ENCODE peak calls at places on chromosome 17, in six cellular contexts. One of them, this sample, is unnamed. For H3K27me3 and H3K4me1, the result is how much of the 10 kb centered on the place peaks cover.

GRCh38 chr17:42042598-42043319 is 7.6 kb downstream of the C17orf113 start:
- DNase-seq in NT2/D1: no peak
- DNase-seq in tibial artery: no peak
- DNase-seq in fibroblast of lung: no peak
- DNase-seq in uterus: no peak
- DNase-seq in effector memory CD4-positive, alpha-beta T cell: no peak
- DNase-seq in this sample: no peak

GRCh38 chr17:41008811-41009210 is at the start of gene KRTAP3-1:
- DNase-seq in NT2/D1: no peak
- DNase-seq in tibial artery: no peak
- DNase-seq in fibroblast of lung: no peak
- DNase-seq in uterus: no peak
- DNase-seq in effector memory CD4-positive, alpha-beta T cell: no peak
- DNase-seq in this sample: no peak

GRCh38 chr17:8243827-8244226 is 4.0 kb downstream of the CTC1 start:
- DNase-seq in NT2/D1: no peak
- DNase-seq in tibial artery: no peak
- DNase-seq in fibroblast of lung: no peak
- DNase-seq in uterus: no peak
- DNase-seq in effector memory CD4-positive, alpha-beta T cell: no peak
- DNase-seq in this sample: no peak

GRCh38 chr17:83083368-83084201 is 4.2 kb downstream of the METRNL start:
- DNase-seq in NT2/D1: peak
- DNase-seq in tibial artery: no peak
- DNase-seq in fibroblast of lung: peak
- DNase-seq in uterus: peak
- DNase-seq in effector memory CD4-positive, alpha-beta T cell: peak
- DNase-seq in this sample: no peak

GRCh38 chr17:44502598-44503079 is 567 bp downstream of the GPATCH8 start:
- DNase-seq in NT2/D1: no peak
- DNase-seq in tibial artery: no peak
- DNase-seq in fibroblast of lung: peak
- DNase-seq in uterus: no peak
- DNase-seq in effector memory CD4-positive, alpha-beta T cell: no peak
- DNase-seq in this sample: no peak

GRCh38 chr17:75517277-75517865 is 1.0 kb downstream of the TSEN54 start:
- DNase-seq in NT2/D1: no peak
- DNase-seq in tibial artery: no peak
- DNase-seq in fibroblast of lung: no peak
- DNase-seq in uterus: no peak
- DNase-seq in effector memory CD4-positive, alpha-beta T cell: no peak
- DNase-seq in this sample: no peak

GRCh38 chr17:28796062-28796461 is 46.5 kb downstream of the FAM222B start:
- DNase-seq in NT2/D1: no peak
- DNase-seq in tibial artery: no peak
- DNase-seq in fibroblast of lung: no peak
- DNase-seq in uterus: no peak
- DNase-seq in effector memory CD4-positive, alpha-beta T cell: no peak
- DNase-seq in this sample: no peak

GRCh38 chr17:65401581-65401980 is 159.9 kb downstream of the AXIN2 start:
- DNase-seq in NT2/D1: no peak
- DNase-seq in tibial artery: no peak
- DNase-seq in fibroblast of lung: no peak
- DNase-seq in uterus: no peak
- DNase-seq in effector memory CD4-positive, alpha-beta T cell: no peak
- DNase-seq in this sample: no peak

GRCh38 chr17:41480136-41480535 is 815 bp downstream of the KRT35 start:
- DNase-seq in NT2/D1: no peak
- DNase-seq in tibial artery: no peak
- DNase-seq in fibroblast of lung: no peak
- DNase-seq in uterus: no peak
- DNase-seq in effector memory CD4-positive, alpha-beta T cell: no peak
- DNase-seq in this sample: no peak

GRCh38 chr17:3750926-3751325 is 27.2 kb downstream of the HASPIN start:
- DNase-seq in NT2/D1: no peak
- DNase-seq in tibial artery: no peak
- DNase-seq in fibroblast of lung: no peak
- DNase-seq in uterus: no peak
- DNase-seq in effector memory CD4-positive, alpha-beta T cell: peak
- DNase-seq in this sample: no peak

GRCh38 chr17:19415806-19416775 is 5.1 kb downstream of the RNF112 start:
- DNase-seq in NT2/D1: no peak
- DNase-seq in tibial artery: no peak
- DNase-seq in fibroblast of lung: no peak
- DNase-seq in uterus: no peak
- DNase-seq in effector memory CD4-positive, alpha-beta T cell: no peak
- DNase-seq in this sample: no peak

GRCh38 chr17:56708220-56708567 is 114.7 kb downstream of the NOG start:
- DNase-seq in NT2/D1: peak
- DNase-seq in tibial artery: no peak
- DNase-seq in fibroblast of lung: no peak
- DNase-seq in uterus: no peak
- DNase-seq in effector memory CD4-positive, alpha-beta T cell: no peak
- DNase-seq in this sample: no peak

GRCh38 chr17:45761957-45762565 is 22.1 kb upstream of the CRHR1 start:
- DNase-seq in NT2/D1: no peak
- DNase-seq in tibial artery: no peak
- DNase-seq in fibroblast of lung: no peak
- DNase-seq in uterus: no peak
- DNase-seq in effector memory CD4-positive, alpha-beta T cell: no peak
- DNase-seq in this sample: no peak

GRCh38 chr17:60599220-60599619 is 773 bp upstream of the PPM1D start:
- DNase-seq in NT2/D1: peak
- DNase-seq in tibial artery: no peak
- DNase-seq in fibroblast of lung: no peak
- DNase-seq in uterus: no peak
- DNase-seq in effector memory CD4-positive, alpha-beta T cell: no peak
- DNase-seq in this sample: no peak

GRCh38 chr17:57326764-57327163 is 70.4 kb downstream of the MSI2 start:
- DNase-seq in NT2/D1: no peak
- DNase-seq in tibial artery: no peak
- DNase-seq in fibroblast of lung: no peak
- DNase-seq in uterus: no peak
- DNase-seq in effector memory CD4-positive, alpha-beta T cell: no peak
- DNase-seq in this sample: no peak

GRCh38 chr17:20032636-20033035 is 23.5 kb downstream of the SPECC1 start:
- DNase-seq in NT2/D1: no peak
- DNase-seq in tibial artery: no peak
- DNase-seq in fibroblast of lung: no peak
- DNase-seq in uterus: no peak
- DNase-seq in effector memory CD4-positive, alpha-beta T cell: no peak
- DNase-seq in this sample: no peak

GRCh38 chr17:17806035-17806434 is 30.8 kb downstream of the SREBF1 start:
- DNase-seq in NT2/D1: no peak
- DNase-seq in tibial artery: no peak
- DNase-seq in fibroblast of lung: no peak
- DNase-seq in uterus: no peak
- DNase-seq in effector memory CD4-positive, alpha-beta T cell: no peak
- DNase-seq in this sample: no peak

GRCh38 chr17:77930780-77931768 is 27.4 kb upstream of the TNRC6C start:
- DNase-seq in NT2/D1: no peak
- DNase-seq in tibial artery: peak
- DNase-seq in fibroblast of lung: no peak
- DNase-seq in uterus: no peak
- DNase-seq in effector memory CD4-positive, alpha-beta T cell: no peak
- DNase-seq in this sample: no peak

GRCh38 chr17:42399121-42399520 is 10.9 kb upstream of the STAT3 start:
- DNase-seq in NT2/D1: no peak
- DNase-seq in tibial artery: no peak
- DNase-seq in fibroblast of lung: no peak
- DNase-seq in uterus: no peak
- DNase-seq in effector memory CD4-positive, alpha-beta T cell: no peak
- DNase-seq in this sample: no peak

GRCh38 chr17:67262420-67262819 is 17.4 kb upstream of the HELZ start:
- DNase-seq in NT2/D1: no peak
- DNase-seq in tibial artery: no peak
- DNase-seq in fibroblast of lung: no peak
- DNase-seq in uterus: no peak
- DNase-seq in effector memory CD4-positive, alpha-beta T cell: no peak
- DNase-seq in this sample: no peak

GRCh38 chr17:70166571-70166970 is 2.8 kb upstream of the KCNJ2 start:
- DNase-seq in NT2/D1: no peak
- DNase-seq in tibial artery: no peak
- DNase-seq in fibroblast of lung: no peak
- DNase-seq in uterus: no peak
- DNase-seq in effector memory CD4-positive, alpha-beta T cell: no peak
- DNase-seq in this sample: no peak

GRCh38 chr17:3796110-3796821 is 4.7 kb downstream of the ITGAE start:
- DNase-seq in NT2/D1: no peak
- DNase-seq in tibial artery: no peak
- DNase-seq in fibroblast of lung: no peak
- DNase-seq in uterus: no peak
- DNase-seq in effector memory CD4-positive, alpha-beta T cell: peak
- DNase-seq in this sample: no peak

GRCh38 chr17:76811028-76811427 is 57.2 kb upstream of the MGAT5B start:
- DNase-seq in NT2/D1: no peak
- DNase-seq in tibial artery: no peak
- DNase-seq in fibroblast of lung: no peak
- DNase-seq in uterus: no peak
- DNase-seq in effector memory CD4-positive, alpha-beta T cell: no peak
- DNase-seq in this sample: no peak

GRCh38 chr17:16515933-16516332 is 23.9 kb upstream of the LRRC75A start:
- DNase-seq in NT2/D1: no peak
- DNase-seq in tibial artery: no peak
- DNase-seq in fibroblast of lung: no peak
- DNase-seq in uterus: no peak
- DNase-seq in effector memory CD4-positive, alpha-beta T cell: no peak
- DNase-seq in this sample: no peak

GRCh38 chr17:55436224-55437164 is 14.9 kb upstream of the MMD start:
- DNase-seq in NT2/D1: no peak
- DNase-seq in tibial artery: no peak
- DNase-seq in fibroblast of lung: no peak
- DNase-seq in uterus: no peak
- DNase-seq in effector memory CD4-positive, alpha-beta T cell: no peak
- DNase-seq in this sample: no peak

GRCh38 chr17:32265192-32265895 is at the start of gene RHBDL3:
- DNase-seq in NT2/D1: no peak
- DNase-seq in tibial artery: no peak
- DNase-seq in fibroblast of lung: no peak
- DNase-seq in uterus: peak
- DNase-seq in effector memory CD4-positive, alpha-beta T cell: peak
- DNase-seq in this sample: no peak
- H3K27me3 ChIP-seq in NT2/D1: under half
- H3K27me3 ChIP-seq in tibial artery: half or more
- H3K27me3 ChIP-seq in fibroblast of lung: half or more
- H3K27me3 ChIP-seq in uterus: under half
- H3K27me3 ChIP-seq in effector memory CD4-positive, alpha-beta T cell: under half
- H3K27me3 ChIP-seq in this sample: under half

GRCh38 chr17:74374786-74375185 is 7.5 kb downstream of the GPR142 start:
- DNase-seq in NT2/D1: no peak
- DNase-seq in tibial artery: no peak
- DNase-seq in fibroblast of lung: no peak
- DNase-seq in uterus: no peak
- DNase-seq in effector memory CD4-positive, alpha-beta T cell: no peak
- DNase-seq in this sample: no peak
- H3K4me1 ChIP-seq in NT2/D1: under half
- H3K4me1 ChIP-seq in tibial artery: under half
- H3K4me1 ChIP-seq in fibroblast of lung: under half
- H3K4me1 ChIP-seq in uterus: under half
- H3K4me1 ChIP-seq in effector memory CD4-positive, alpha-beta T cell: under half
- H3K4me1 ChIP-seq in this sample: under half

GRCh38 chr17:46979023-46979870 is at the start of gene RPRML:
- DNase-seq in NT2/D1: no peak
- DNase-seq in tibial artery: no peak
- DNase-seq in fibroblast of lung: no peak
- DNase-seq in uterus: peak
- DNase-seq in effector memory CD4-positive, alpha-beta T cell: no peak
- DNase-seq in this sample: no peak

GRCh38 chr17:46984341-46984740 is 5.3 kb upstream of the RPRML start:
- DNase-seq in NT2/D1: no peak
- DNase-seq in tibial artery: no peak
- DNase-seq in fibroblast of lung: no peak
- DNase-seq in uterus: no peak
- DNase-seq in effector memory CD4-positive, alpha-beta T cell: no peak
- DNase-seq in this sample: no peak

GRCh38 chr17:46984892-46985291 is 5.8 kb upstream of the RPRML start:
- DNase-seq in NT2/D1: no peak
- DNase-seq in tibial artery: no peak
- DNase-seq in fibroblast of lung: no peak
- DNase-seq in uterus: no peak
- DNase-seq in effector memory CD4-positive, alpha-beta T cell: no peak
- DNase-seq in this sample: no peak

GRCh38 chr17:46983782-46984181 is 4.7 kb upstream of the RPRML start:
- DNase-seq in NT2/D1: no peak
- DNase-seq in tibial artery: no peak
- DNase-seq in fibroblast of lung: no peak
- DNase-seq in uterus: no peak
- DNase-seq in effector memory CD4-positive, alpha-beta T cell: no peak
- DNase-seq in this sample: no peak

GRCh38 chr17:46982577-46982976 is 3.5 kb upstream of the RPRML start:
- DNase-seq in NT2/D1: no peak
- DNase-seq in tibial artery: no peak
- DNase-seq in fibroblast of lung: no peak
- DNase-seq in uterus: no peak
- DNase-seq in effector memory CD4-positive, alpha-beta T cell: no peak
- DNase-seq in this sample: no peak
- H3K27me3 ChIP-seq in NT2/D1: under half
- H3K27me3 ChIP-seq in tibial artery: under half
- H3K27me3 ChIP-seq in fibroblast of lung: under half
- H3K27me3 ChIP-seq in uterus: under half
- H3K27me3 ChIP-seq in effector memory CD4-positive, alpha-beta T cell: under half
- H3K27me3 ChIP-seq in this sample: under half

GRCh38 chr17:11921296-11921695 is 76.0 kb downstream of the ZNF18 start:
- DNase-seq in NT2/D1: no peak
- DNase-seq in tibial artery: no peak
- DNase-seq in fibroblast of lung: no peak
- DNase-seq in uterus: no peak
- DNase-seq in effector memory CD4-positive, alpha-beta T cell: no peak
- DNase-seq in this sample: no peak

GRCh38 chr17:11928436-11928835 is 68.8 kb downstream of the ZNF18 start:
- DNase-seq in NT2/D1: peak
- DNase-seq in tibial artery: no peak
- DNase-seq in fibroblast of lung: no peak
- DNase-seq in uterus: no peak
- DNase-seq in effector memory CD4-positive, alpha-beta T cell: no peak
- DNase-seq in this sample: no peak

GRCh38 chr17:11922634-11923033 is 74.6 kb downstream of the ZNF18 start:
- DNase-seq in NT2/D1: no peak
- DNase-seq in tibial artery: no peak
- DNase-seq in fibroblast of lung: no peak
- DNase-seq in uterus: no peak
- DNase-seq in effector memory CD4-positive, alpha-beta T cell: no peak
- DNase-seq in this sample: no peak

GRCh38 chr17:11925271-11926021 is 71.8 kb downstream of the ZNF18 start:
- DNase-seq in NT2/D1: no peak
- DNase-seq in tibial artery: no peak
- DNase-seq in fibroblast of lung: no peak
- DNase-seq in uterus: no peak
- DNase-seq in effector memory CD4-positive, alpha-beta T cell: no peak
- DNase-seq in this sample: no peak
- H3K4me1 ChIP-seq in NT2/D1: under half
- H3K4me1 ChIP-seq in tibial artery: under half
- H3K4me1 ChIP-seq in fibroblast of lung: under half
- H3K4me1 ChIP-seq in uterus: under half
- H3K4me1 ChIP-seq in effector memory CD4-positive, alpha-beta T cell: under half
- H3K4me1 ChIP-seq in this sample: under half

GRCh38 chr17:79221597-79221996 is 147.0 kb downstream of the ENGASE start:
- DNase-seq in NT2/D1: no peak
- DNase-seq in tibial artery: no peak
- DNase-seq in fibroblast of lung: no peak
- DNase-seq in uterus: no peak
- DNase-seq in effector memory CD4-positive, alpha-beta T cell: no peak
- DNase-seq in this sample: no peak
- H3K27me3 ChIP-seq in NT2/D1: under half
- H3K27me3 ChIP-seq in tibial artery: half or more
- H3K27me3 ChIP-seq in fibroblast of lung: under half
- H3K27me3 ChIP-seq in uterus: under half
- H3K27me3 ChIP-seq in effector memory CD4-positive, alpha-beta T cell: under half
- H3K27me3 ChIP-seq in this sample: half or more

GRCh38 chr17:11511696-11512095 is 86.6 kb upstream of the DNAH9 start:
- DNase-seq in NT2/D1: no peak
- DNase-seq in tibial artery: no peak
- DNase-seq in fibroblast of lung: no peak
- DNase-seq in uterus: no peak
- DNase-seq in effector memory CD4-positive, alpha-beta T cell: no peak
- DNase-seq in this sample: no peak
- H3K4me1 ChIP-seq in NT2/D1: under half
- H3K4me1 ChIP-seq in tibial artery: under half
- H3K4me1 ChIP-seq in fibroblast of lung: under half
- H3K4me1 ChIP-seq in uterus: under half
- H3K4me1 ChIP-seq in effector memory CD4-positive, alpha-beta T cell: under half
- H3K4me1 ChIP-seq in this sample: under half

This sample was measured in tibial nerve.